ENCODE peak calls at places on chromosomes 1 and 21, in seven cellular contexts. One of them, this sample, is unnamed.

GRCh38 chr1:234114648-234115307 is 210.3 kb downstream of the SLC35F3 start:
- DNase-seq in IMR-90: peak; percentile 59
- DNase-seq in trophoblast cell: peak; percentile 82
- DNase-seq in mesendoderm: peak; percentile 49
- DNase-seq in neuronal stem cell: peak; percentile 52
- DNase-seq in mesenchymal stem cell: peak; percentile 55
- DNase-seq in H1: no peak
- DNase-seq in this sample: no peak

GRCh38 chr1:201021333-201022177 is 2.0 kb downstream of the KIF21B start:
- DNase-seq in H1: no peak
- DNase-seq in trophoblast cell: no peak
- DNase-seq in mesendoderm: no peak
- DNase-seq in mesenchymal stem cell: no peak
- DNase-seq in IMR-90: no peak
- DNase-seq in neuronal stem cell: no peak
- DNase-seq in this sample: peak; percentile 52

GRCh38 chr1:221832617-221833016 is 90.7 kb upstream of the DUSP10 start:
- DNase-seq in mesendoderm: no peak
- DNase-seq in mesenchymal stem cell: peak; percentile 74
- DNase-seq in trophoblast cell: no peak
- DNase-seq in IMR-90: no peak
- DNase-seq in neuronal stem cell: no peak
- DNase-seq in H1: no peak
- DNase-seq in this sample: no peak

GRCh38 chr1:6477039-6477820 is 11.3 kb upstream of the TNFRSF25 start:
- DNase-seq in mesenchymal stem cell: no peak
- DNase-seq in trophoblast cell: no peak
- DNase-seq in H1: no peak
- DNase-seq in mesendoderm: no peak
- DNase-seq in neuronal stem cell: no peak
- DNase-seq in IMR-90: no peak
- DNase-seq in this sample: no peak

GRCh38 chr1:109635862-109636200 is 16.2 kb downstream of the AMPD2 start:
- DNase-seq in neuronal stem cell: no peak
- DNase-seq in mesenchymal stem cell: no peak
- DNase-seq in H1: no peak
- DNase-seq in IMR-90: no peak
- DNase-seq in trophoblast cell: no peak
- DNase-seq in mesendoderm: no peak
- DNase-seq in this sample: no peak

GRCh38 chr1:218254296-218254918 is 30.7 kb upstream of the RRP15 start:
- DNase-seq in trophoblast cell: no peak
- DNase-seq in IMR-90: no peak
- DNase-seq in mesenchymal stem cell: no peak
- DNase-seq in H1: no peak
- DNase-seq in neuronal stem cell: no peak
- DNase-seq in mesendoderm: peak; percentile 57
- DNase-seq in this sample: no peak

GRCh38 chr1:82387070-82387366 is 586.3 kb downstream of the ADGRL2 start:
- DNase-seq in neuronal stem cell: no peak
- DNase-seq in IMR-90: no peak
- DNase-seq in mesendoderm: no peak
- DNase-seq in H1: no peak
- DNase-seq in trophoblast cell: no peak
- DNase-seq in mesenchymal stem cell: no peak
- DNase-seq in this sample: no peak

GRCh38 chr1:231334952-231335351 is 2.7 kb downstream of the EXOC8 start:
- DNase-seq in H1: no peak
- DNase-seq in mesenchymal stem cell: no peak
- DNase-seq in neuronal stem cell: no peak
- DNase-seq in IMR-90: no peak
- DNase-seq in mesendoderm: no peak
- DNase-seq in trophoblast cell: no peak
- DNase-seq in this sample: no peak

GRCh38 chr21:23542097-23542496 is 2065.2 kb downstream of the MRPL39 start:
- DNase-seq in trophoblast cell: no peak
- DNase-seq in H1: no peak
- DNase-seq in neuronal stem cell: no peak
- DNase-seq in IMR-90: no peak
- DNase-seq in mesendoderm: no peak
- DNase-seq in mesenchymal stem cell: no peak
- DNase-seq in this sample: no peak

GRCh38 chr1:161910516-161911077 is 113.1 kb downstream of the OLFML2B start:
- DNase-seq in neuronal stem cell: no peak
- DNase-seq in H1: no peak
- DNase-seq in IMR-90: peak; percentile 31
- DNase-seq in mesendoderm: no peak
- DNase-seq in trophoblast cell: peak; percentile 62
- DNase-seq in mesenchymal stem cell: no peak
- DNase-seq in this sample: no peak

GRCh38 chr1:231182317-231182716 is 20.5 kb downstream of the TRIM67 start:
- DNase-seq in mesendoderm: no peak
- DNase-seq in trophoblast cell: no peak
- DNase-seq in mesenchymal stem cell: no peak
- DNase-seq in IMR-90: no peak
- DNase-seq in H1: no peak
- DNase-seq in neuronal stem cell: no peak
- DNase-seq in this sample: no peak

GRCh38 chr1:76827066-76827465 is 40.2 kb upstream of the ST6GALNAC5 start:
- DNase-seq in mesendoderm: no peak
- DNase-seq in IMR-90: no peak
- DNase-seq in neuronal stem cell: no peak
- DNase-seq in trophoblast cell: no peak
- DNase-seq in mesenchymal stem cell: no peak
- DNase-seq in H1: no peak
- DNase-seq in this sample: no peak

GRCh38 chr1:94753171-94753972 is 66.8 kb upstream of the SLC44A3 start:
- DNase-seq in mesendoderm: no peak
- DNase-seq in neuronal stem cell: no peak
- DNase-seq in IMR-90: peak; percentile 21
- DNase-seq in trophoblast cell: no peak
- DNase-seq in H1: no peak
- DNase-seq in mesenchymal stem cell: peak; percentile 60
- DNase-seq in this sample: no peak

GRCh38 chr1:185352067-185352466 is 35.0 kb upstream of the IVNS1ABP start:
- DNase-seq in mesendoderm: no peak
- DNase-seq in neuronal stem cell: no peak
- DNase-seq in H1: no peak
- DNase-seq in IMR-90: peak; percentile 32
- DNase-seq in trophoblast cell: no peak
- DNase-seq in mesenchymal stem cell: peak; percentile 33
- DNase-seq in this sample: no peak

GRCh38 chr1:173210716-173211231 is 3.6 kb upstream of the TNFSF4 start:
- DNase-seq in neuronal stem cell: no peak
- DNase-seq in H1: no peak
- DNase-seq in mesenchymal stem cell: no peak
- DNase-seq in mesendoderm: no peak
- DNase-seq in trophoblast cell: no peak
- DNase-seq in IMR-90: no peak
- DNase-seq in this sample: no peak

GRCh38 chr21:33682992-33683627 is 40.8 kb downstream of the ITSN1 start:
- DNase-seq in IMR-90: peak; percentile 88
- DNase-seq in H1: no peak
- DNase-seq in neuronal stem cell: no peak
- DNase-seq in mesenchymal stem cell: peak; percentile 76
- DNase-seq in trophoblast cell: peak; percentile 95
- DNase-seq in mesendoderm: peak; percentile 95
- DNase-seq in this sample: no peak

GRCh38 chr1:17773626-17774326 is 18.6 kb downstream of the ACTL8 start:
- DNase-seq in IMR-90: no peak
- DNase-seq in H1: no peak
- DNase-seq in neuronal stem cell: peak; percentile 40
- DNase-seq in trophoblast cell: no peak
- DNase-seq in mesendoderm: no peak
- DNase-seq in mesenchymal stem cell: no peak
- DNase-seq in this sample: no peak

GRCh38 chr1:54542120-54542961 is 5.7 kb upstream of the ACOT11 start:
- DNase-seq in IMR-90: peak; percentile 50
- DNase-seq in H1: peak; percentile 89
- DNase-seq in trophoblast cell: peak; percentile 75
- DNase-seq in neuronal stem cell: peak; percentile 72
- DNase-seq in mesenchymal stem cell: peak; percentile 72
- DNase-seq in mesendoderm: peak; percentile 94
- DNase-seq in this sample: peak; percentile 88

GRCh38 chr1:54546651-54547348 is 1.2 kb upstream of the ACOT11 start:
- DNase-seq in H1: no peak
- DNase-seq in mesenchymal stem cell: peak; percentile 32
- DNase-seq in neuronal stem cell: no peak
- DNase-seq in IMR-90: no peak
- DNase-seq in trophoblast cell: peak; percentile 9
- DNase-seq in mesendoderm: no peak
- DNase-seq in this sample: no peak

GRCh38 chr1:54545916-54546635 is 2.0 kb upstream of the ACOT11 start:
- DNase-seq in mesendoderm: no peak
- DNase-seq in IMR-90: no peak
- DNase-seq in trophoblast cell: no peak
- DNase-seq in neuronal stem cell: no peak
- DNase-seq in H1: no peak
- DNase-seq in mesenchymal stem cell: no peak
- DNase-seq in this sample: no peak

GRCh38 chr1:54542962-54543539 is 5.0 kb upstream of the ACOT11 start:
- DNase-seq in mesendoderm: no peak
- DNase-seq in IMR-90: peak; percentile 35
- DNase-seq in H1: no peak
- DNase-seq in neuronal stem cell: no peak
- DNase-seq in mesenchymal stem cell: peak; percentile 45
- DNase-seq in trophoblast cell: peak; percentile 56
- DNase-seq in this sample: no peak

DNA sequence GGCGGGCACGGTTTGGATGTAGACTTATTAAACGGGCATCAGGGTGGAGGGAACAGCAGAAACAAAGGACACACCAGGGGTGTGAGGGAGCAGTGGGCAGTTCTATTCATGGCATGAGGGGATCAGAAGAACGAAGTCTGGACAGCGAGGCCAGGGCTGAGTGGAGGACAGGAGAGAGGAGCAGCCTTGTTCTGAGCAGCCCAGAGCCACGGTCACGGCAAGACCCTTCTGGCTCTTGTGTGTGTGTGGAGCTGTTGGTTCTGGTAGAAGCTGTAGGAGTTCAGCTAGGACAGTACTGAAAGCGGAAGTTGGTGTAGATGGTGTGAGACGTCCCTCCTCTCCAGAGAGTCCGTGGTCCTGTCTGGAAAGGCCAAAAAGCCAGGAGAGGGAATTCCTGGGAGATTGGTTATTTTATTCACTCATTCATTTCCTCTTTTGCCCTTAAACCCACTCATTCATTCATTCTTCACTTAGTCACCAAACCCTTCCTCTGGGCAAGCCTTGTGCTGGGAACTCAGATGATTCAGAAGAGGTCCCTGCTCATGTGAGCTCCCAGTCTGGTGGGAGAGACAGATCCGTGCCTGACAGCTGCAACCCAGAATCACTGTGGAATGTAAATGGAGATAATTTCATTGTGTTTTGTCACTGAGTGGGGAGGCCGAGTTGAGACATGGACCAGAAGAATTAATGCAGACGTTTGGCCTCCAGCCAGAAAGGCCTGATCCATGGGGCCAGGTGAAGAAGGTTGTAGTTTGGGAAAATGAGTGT is 4.1 kb upstream of the ACOT11 start:
- DNase-seq in neuronal stem cell: no peak
- DNase-seq in H1: no peak
- DNase-seq in mesenchymal stem cell: peak; percentile 72
- DNase-seq in trophoblast cell: peak; percentile 48
- DNase-seq in mesendoderm: no peak
- DNase-seq in IMR-90: peak; percentile 84
- DNase-seq in this sample: no peak
- H4K8ac ChIP-seq in neuronal stem cell: no peak overlapping the region
- H4K8ac ChIP-seq in H1: no peak overlapping the region
- H4K8ac ChIP-seq in mesenchymal stem cell: no peak overlapping the region
- H4K8ac ChIP-seq in trophoblast cell: peak overlapping the region; percentile 77
- H4K8ac ChIP-seq in mesendoderm: no peak overlapping the region
- H4K8ac ChIP-seq in IMR-90: peak overlapping the region; percentile 63
- H4K8ac ChIP-seq in this sample: no peak overlapping the region

DNA sequence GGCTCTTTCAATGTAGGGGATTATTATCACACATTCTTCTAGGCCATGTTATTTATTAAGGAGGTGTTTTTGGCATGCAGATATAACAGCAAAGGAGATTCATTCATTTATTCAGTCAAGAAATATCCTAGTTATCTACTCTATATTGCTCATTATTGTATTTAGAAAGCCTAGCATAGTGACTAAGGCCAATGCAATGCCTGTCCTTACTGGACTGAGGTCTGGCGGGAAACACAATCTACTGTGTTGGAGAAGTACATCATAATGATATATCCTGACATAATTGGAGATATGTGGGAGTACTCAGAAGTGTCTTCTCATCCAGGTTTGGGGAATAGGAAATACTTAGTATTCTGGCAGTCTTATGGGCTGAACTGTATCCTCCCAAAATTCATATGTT is 421.5 kb upstream of the USP24 start:
- DNase-seq in mesendoderm: no peak
- DNase-seq in H1: no peak
- DNase-seq in trophoblast cell: peak; percentile 52
- DNase-seq in mesenchymal stem cell: no peak
- DNase-seq in neuronal stem cell: no peak
- DNase-seq in IMR-90: peak; percentile 70
- DNase-seq in this sample: no peak
- H4K8ac ChIP-seq in mesendoderm: no peak overlapping the region
- H4K8ac ChIP-seq in H1: no peak overlapping the region
- H4K8ac ChIP-seq in trophoblast cell: no peak overlapping the region
- H4K8ac ChIP-seq in mesenchymal stem cell: no peak overlapping the region
- H4K8ac ChIP-seq in neuronal stem cell: no peak overlapping the region
- H4K8ac ChIP-seq in IMR-90: no peak overlapping the region
- H4K8ac ChIP-seq in this sample: no peak overlapping the region

DNA sequence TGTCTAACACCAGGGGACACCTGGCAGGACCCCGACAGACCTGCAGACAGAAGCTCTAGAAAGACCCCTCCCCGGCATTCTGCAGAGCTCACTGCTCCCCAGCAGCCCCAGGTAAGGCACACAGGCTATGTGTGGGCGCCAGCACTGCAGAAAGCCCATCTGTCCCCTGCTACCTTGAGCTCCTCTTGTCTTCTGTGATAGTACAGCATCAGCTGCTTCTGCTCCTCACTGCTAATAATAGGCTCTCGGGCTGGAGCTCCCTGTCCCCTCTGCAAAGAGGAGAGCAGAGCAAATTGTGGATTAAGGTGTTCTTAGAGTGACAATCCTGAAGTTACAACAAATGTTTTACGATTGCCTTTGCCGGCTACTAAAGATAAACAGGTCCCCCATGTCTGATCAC is 10.1 kb downstream of the CFAP298 start:
- DNase-seq in mesendoderm: no peak
- DNase-seq in mesenchymal stem cell: no peak
- DNase-seq in IMR-90: no peak
- DNase-seq in trophoblast cell: no peak
- DNase-seq in H1: no peak
- DNase-seq in neuronal stem cell: no peak
- DNase-seq in this sample: no peak
- H4K8ac ChIP-seq in mesendoderm: no peak overlapping the region
- H4K8ac ChIP-seq in mesenchymal stem cell: no peak overlapping the region
- H4K8ac ChIP-seq in IMR-90: no peak overlapping the region
- H4K8ac ChIP-seq in trophoblast cell: no peak overlapping the region
- H4K8ac ChIP-seq in H1: no peak overlapping the region
- H4K8ac ChIP-seq in neuronal stem cell: no peak overlapping the region
- H4K8ac ChIP-seq in this sample: no peak overlapping the region

DNA sequence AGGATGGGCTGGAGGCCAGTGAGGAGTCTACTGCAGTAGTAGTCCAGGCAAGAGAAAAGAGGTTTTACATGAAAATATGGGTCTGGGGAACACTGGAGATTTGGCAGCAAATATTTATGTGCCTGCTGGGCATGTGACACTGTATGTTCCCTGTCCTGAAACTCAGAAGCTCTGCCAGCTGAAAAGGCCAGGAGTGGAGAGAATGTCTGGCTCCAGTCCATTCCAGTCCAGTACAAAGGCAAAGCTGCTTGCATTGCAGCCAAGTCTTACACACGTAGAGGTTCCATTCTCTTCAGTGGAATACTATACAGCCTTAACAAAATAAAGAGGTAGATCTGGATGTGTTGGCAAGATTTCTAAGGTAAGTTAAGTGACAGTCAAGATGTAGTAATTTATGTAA is 7.5 kb upstream of the YBX1 start:
- DNase-seq in trophoblast cell: no peak
- DNase-seq in mesenchymal stem cell: no peak
- DNase-seq in neuronal stem cell: no peak
- DNase-seq in IMR-90: no peak
- DNase-seq in H1: no peak
- DNase-seq in mesendoderm: no peak
- DNase-seq in this sample: no peak
- H4K8ac ChIP-seq in trophoblast cell: no peak overlapping the region
- H4K8ac ChIP-seq in mesenchymal stem cell: no peak overlapping the region
- H4K8ac ChIP-seq in neuronal stem cell: no peak overlapping the region
- H4K8ac ChIP-seq in IMR-90: no peak overlapping the region
- H4K8ac ChIP-seq in H1: no peak overlapping the region
- H4K8ac ChIP-seq in mesendoderm: no peak overlapping the region
- H4K8ac ChIP-seq in this sample: no peak overlapping the region

This sample was measured in H9.